ENCODE peak calls at places on chromosomes 11 and 22, in ten cellular contexts. O is amniotic stem cell; Q is non-pigmented ciliary epithelial cell; T is EL; C is B cell; L is left ventricle myocardium inferior; R is posterior cingulate gyrus; K is RPMI7951; F is AG09319; G is stimulated activated CD4-positive, alpha-beta T cell treated with anti-CD3 and anti-CD28 coated beads, Interleukin-4, amount 100 ng/mL, for 48 hours. E is an unnamed sample.

GRCh38 chr11:68658661-68659060 is 25.7 kb upstream of the GAL start:
- DNase-seq in L (no peak), C (no peak), F (no peak), K (peak; percentile 39), T (peak; percentile 44), R (no peak), G (no peak), Q (no peak), O (no peak), E (no peak)

GRCh38 chr11:70399681-70400112 is 1.4 kb downstream of the CTTN start:
- DNase-seq in O (peak; percentile 92), R (peak; percentile 51), T (peak; percentile 98), L (peak; percentile 77), Q (peak; percentile 90), K (peak; percentile 97), C (no peak), F (peak; percentile 87), G (no peak), E (peak; percentile 85)

GRCh38 chr11:17544181-17544622 is at the start of gene USH1C:
- DNase-seq in F (no peak), Q (no peak), C (no peak), O (no peak), L (peak; percentile 17), G (peak; percentile 17), T (no peak), K (no peak), R (peak; percentile 14), E (no peak)

GRCh38 chr22:27726726-27727449 is 74.7 kb downstream of the MN1 start:
- DNase-seq in C (no peak), K (peak; percentile 94), T (peak; percentile 66), O (peak; percentile 94), F (peak; percentile 96), R (no peak), L (peak; percentile 72), G (no peak), Q (no peak), E (no peak)

GRCh38 chr22:42780070-42780540 is 59.4 kb upstream of the A4GALT start:
- DNase-seq in O (peak; percentile 74), G (peak; percentile 41), C (peak; percentile 68), F (peak; percentile 94), K (peak; percentile 84), Q (peak; percentile 94), T (peak; percentile 87), L (no peak), R (no peak), E (peak; percentile 86)

GRCh38 chr22:20256562-20257473 is 11.3 kb downstream of the RTN4R start:
- DNase-seq in L (no peak), G (no peak), O (no peak), K (no peak), R (no peak), Q (no peak), F (no peak), C (no peak), T (no peak), E (no peak)

GRCh38 chr11:73399159-73400090 is 23.2 kb downstream of the RELT start:
- DNase-seq in F (no peak), R (no peak), L (no peak), C (no peak), T (no peak), Q (no peak), O (no peak), K (peak; percentile 25), G (no peak), E (no peak)

GRCh38 chr11:29485641-29486040 is 531.2 kb downstream of the KCNA4 start:
- DNase-seq in R (no peak), K (peak; percentile 1), T (no peak), L (no peak), F (no peak), Q (no peak), G (no peak), C (no peak), O (no peak), E (no peak)

GRCh38 chr11:108543316-108543955 is 45.3 kb upstream of the POGLUT3 start:
- DNase-seq in T (no peak), C (no peak), Q (no peak), K (no peak), R (no peak), F (no peak), O (no peak), G (no peak), L (no peak), E (no peak)

GRCh38 chr11:3095712-3096361 is 38.6 kb upstream of the CARS1 start:
- DNase-seq in F (peak; percentile 67), Q (peak; percentile 44), C (no peak), G (no peak), L (no peak), T (peak; percentile 90), R (no peak), K (peak; percentile 91), O (peak; percentile 89), E (no peak)

GRCh38 chr22:21916309-21916918 is 36.2 kb downstream of the PPM1F start:
- DNase-seq in F (no peak), Q (no peak), C (no peak), K (no peak), O (no peak), T (no peak), L (no peak), G (no peak), R (no peak), E (no peak)

GRCh38 chr11:111331711-111332479 is 33.5 kb downstream of the POU2AF3 start:
- DNase-seq in T (no peak), O (peak; percentile 7), G (no peak), F (peak; percentile 27), R (no peak), C (no peak), L (no peak), K (peak; percentile 62), Q (no peak), E (no peak)

GRCh38 chr22:48438096-48438495 is 1389.6 kb downstream of the BRD1 start:
- DNase-seq in K (no peak), T (no peak), R (no peak), L (no peak), C (no peak), Q (no peak), F (no peak), G (no peak), O (no peak), E (no peak)

GRCh38 chr22:45688606-45689080 is 17.0 kb downstream of the ATXN10 start:
- DNase-seq in Q (no peak), C (no peak), O (peak; percentile 52), G (no peak), T (peak; percentile 98), L (no peak), R (no peak), K (peak; percentile 93), F (peak; percentile 52), E (peak; percentile 83)

GRCh38 chr11:118610773-118611432 is 3.5 kb downstream of the PHLDB1 start:
- DNase-seq in K (no peak), F (no peak), G (peak; percentile 79), C (peak; percentile 73), Q (no peak), R (peak; percentile 74), L (peak; percentile 85), O (peak; percentile 32), T (peak; percentile 67), E (no peak)

GRCh38 chr11:108122166-108122628 is 830 bp downstream of the ACAT1 start:
- DNase-seq in Q (no peak), R (no peak), F (no peak), K (peak; percentile 42), O (no peak), C (no peak), L (no peak), G (no peak), T (peak; percentile 31), E (no peak)

GRCh38 chr11:46537121-46537520 is 56.7 kb downstream of the AMBRA1 start:
- DNase-seq in G (no peak), R (no peak), T (no peak), L (no peak), O (no peak), F (no peak), K (no peak), Q (no peak), C (no peak), E (no peak)

GRCh38 chr22:44573451-44573850 is 75.4 kb upstream of the RTL6 start:
- DNase-seq in F (no peak), C (no peak), K (no peak), Q (no peak), G (no peak), T (no peak), L (no peak), R (no peak), O (no peak), E (no peak)

GRCh38 chr11:45852712-45853101 is 5.4 kb downstream of the CRY2 start:
- DNase-seq in O (no peak), R (no peak), L (peak; percentile 59), F (no peak), K (no peak), Q (no peak), G (no peak), T (no peak), C (no peak), E (no peak)

GRCh38 chr11:62501432-62501891 is 45.1 kb downstream of the AHNAK start:
- DNase-seq in C (no peak), K (no peak), L (peak; percentile 73), Q (no peak), R (peak; percentile 87), F (no peak), G (no peak), O (no peak), T (no peak), E (no peak)

GRCh38 chr11:49995559-49995958 is 13.2 kb upstream of the OR4C12 start:
- DNase-seq in T (peak; percentile 45), R (peak; percentile 27), G (peak; percentile 22), C (no peak), L (no peak), K (peak; percentile 58), O (no peak), F (peak; percentile 1), Q (peak; percentile 3), E (no peak)

GRCh38 chr11:11230802-11231562 is 122.1 kb downstream of the CSNK2A3 start:
- DNase-seq in F (no peak), C (no peak), Q (no peak), L (no peak), O (no peak), R (no peak), G (no peak), T (no peak), K (no peak), E (no peak)

GRCh38 chr11:235180-235997 is 753 bp downstream of the SIRT3 start:
- DNase-seq in R (no peak), C (peak; percentile 53), L (no peak), Q (no peak), F (no peak), O (no peak), K (no peak), G (no peak), T (no peak), E (no peak)

GRCh38 chr11:70628881-70629844 is 230.8 kb downstream of the CTTN start:
- DNase-seq in G (no peak), L (peak; percentile 53), K (no peak), F (no peak), O (no peak), Q (no peak), R (no peak), C (no peak), T (no peak), E (no peak)

GRCh38 chr11:12543596-12544415 is 130.4 kb upstream of the TEAD1 start:
- DNase-seq in G (no peak), L (no peak), R (no peak), O (no peak), C (no peak), T (peak; percentile 28), F (no peak), K (no peak), Q (no peak), E (no peak)

GRCh38 chr11:124724854-124725718 is 14.7 kb upstream of the NRGN start:
- DNase-seq in L (no peak), F (no peak), K (peak; percentile 7), C (peak; percentile 48), O (no peak), T (no peak), R (no peak), G (no peak), Q (no peak), E (no peak)

GRCh38 chr11:97332271-97332670 is 942.5 kb downstream of the JRKL start:
- DNase-seq in O (no peak), C (no peak), Q (no peak), F (no peak), G (no peak), R (no peak), K (no peak), L (no peak), T (no peak), E (no peak)

GRCh38 chr11:100930185-100930778 is 199.3 kb downstream of the PGR start:
- DNase-seq in G (no peak), L (no peak), K (peak; percentile 74), O (peak; percentile 21), T (peak; percentile 72), Q (no peak), C (no peak), F (peak; percentile 41), R (no peak), E (peak; percentile 29)

E was measured in AG04449.